ENCODE peak calls at places on chromosomes 12 and 14, in seven cellular contexts. H, T, C, F, W, Q and L are unnamed samples.

GRCh38 chr12:22100952-22101748 is 55.1 kb downstream of the CMAS start:
- DNase-seq in H (peak), T (no peak), C (peak), F (peak), W (peak), Q (peak), L (no peak)

GRCh38 chr14:104574536-104574935 is 5.0 kb upstream of the C14orf180 start:
- DNase-seq in H (no peak), T (no peak), C (no peak), F (no peak), W (no peak), Q (no peak), L (no peak)

GRCh38 chr12:1914116-1914911 is 4.1 kb downstream of the CACNA2D4 start:
- DNase-seq in H (no peak), T (peak), C (no peak), F (peak), W (no peak), Q (no peak), L (no peak)

GRCh38 chr12:97989366-97989940 is 525.9 kb upstream of the TMPO start:
- DNase-seq in H (no peak), T (no peak), C (no peak), F (no peak), W (no peak), Q (no peak), L (no peak)

GRCh38 chr12:11875414-11875935 is 195.3 kb upstream of the BCL2L14 start:
- DNase-seq in H (no peak), T (no peak), C (no peak), F (peak), W (peak), Q (peak), L (no peak)

GRCh38 chr12:45988259-45988658 is 2.1 kb downstream of the SCAF11 start:
- DNase-seq in H (no peak), T (no peak), C (no peak), F (no peak), W (no peak), Q (peak), L (no peak)

GRCh38 chr12:112087055-112087850 is 21.3 kb downstream of the NAA25 start:
- DNase-seq in H (no peak), T (no peak), C (no peak), F (no peak), W (no peak), Q (no peak), L (no peak)

GRCh38 chr12:118094039-118094438 is 9.8 kb downstream of the VSIG10 start:
- DNase-seq in H (no peak), T (no peak), C (no peak), F (no peak), W (no peak), Q (no peak), L (no peak)

GRCh38 chr14:94796278-94796677 is 26.4 kb upstream of the GSC start:
- DNase-seq in H (no peak), T (no peak), C (no peak), F (no peak), W (no peak), Q (no peak), L (no peak)

GRCh38 chr12:68759852-68760251 is 13.9 kb downstream of the SLC35E3 start:
- DNase-seq in H (no peak), T (no peak), C (no peak), F (no peak), W (no peak), Q (no peak), L (no peak)

GRCh38 chr14:73059326-73059725 is 992 bp downstream of the RBM25 start:
- DNase-seq in H (no peak), T (no peak), C (no peak), F (peak), W (peak), Q (peak), L (no peak)

GRCh38 chr12:94134226-94134795 is 14.1 kb upstream of the PLXNC1 start:
- DNase-seq in H (peak), T (no peak), C (peak), F (peak), W (peak), Q (peak), L (no peak)

GRCh38 chr14:45198551-45198950 is 54.5 kb downstream of the MIS18BP1 start:
- DNase-seq in H (no peak), T (no peak), C (no peak), F (no peak), W (no peak), Q (peak), L (no peak)

GRCh38 chr12:132625731-132626430 is 7.3 kb downstream of the P2RX2 start:
- DNase-seq in H (no peak), T (no peak), C (no peak), F (no peak), W (no peak), Q (no peak), L (no peak)

GRCh38 chr12:27595231-27595642 is 71.2 kb downstream of the PPFIBP1 start:
- DNase-seq in H (peak), T (no peak), C (peak), F (no peak), W (no peak), Q (peak), L (no peak)

GRCh38 chr12:45675534-45675933 is 54.0 kb upstream of the ARID2 start:
- DNase-seq in H (no peak), T (no peak), C (no peak), F (no peak), W (no peak), Q (no peak), L (no peak)

GRCh38 chr12:32896438-32897275 is at the start of gene PKP2:
- DNase-seq in H (no peak), T (peak), C (peak), F (peak), W (no peak), Q (no peak), L (peak)

GRCh38 chr12:109518820-109519665 is 41.6 kb downstream of the UBE3B start:
- DNase-seq in H (peak), T (peak), C (peak), F (peak), W (peak), Q (peak), L (no peak)

GRCh38 chr12:84033162-84033561 is 879.4 kb downstream of the SLC6A15 start:
- DNase-seq in H (no peak), T (no peak), C (no peak), F (no peak), W (no peak), Q (no peak), L (no peak)

GRCh38 chr14:24806061-24806678 is 172.2 kb upstream of the GZMB start:
- DNase-seq in H (peak), T (peak), C (peak), F (peak), W (peak), Q (peak), L (no peak)

GRCh38 chr14:36723551-36723950 is 61.9 kb downstream of the PAX9 start:
- DNase-seq in H (no peak), T (no peak), C (no peak), F (no peak), W (no peak), Q (no peak), L (no peak)

GRCh38 chr14:90788031-90788430 is 28.2 kb downstream of the TTC7B start:
- DNase-seq in H (no peak), T (no peak), C (no peak), F (no peak), W (no peak), Q (no peak), L (no peak)

GRCh38 chr12:18998343-18999270 is 130.9 kb upstream of the PLEKHA5 start:
- DNase-seq in H (peak), T (no peak), C (no peak), F (no peak), W (no peak), Q (peak), L (no peak)

GRCh38 chr14:61253064-61253753 is 27.9 kb downstream of the TMEM30B start:
- DNase-seq in H (no peak), T (no peak), C (no peak), F (no peak), W (no peak), Q (no peak), L (no peak)

GRCh38 chr14:102496955-102497744 is 12.4 kb downstream of the ANKRD9 start:
- DNase-seq in H (no peak), T (no peak), C (no peak), F (no peak), W (no peak), Q (no peak), L (no peak)

GRCh38 chr14:77071938-77072388 is 26.1 kb upstream of the CIPC start:
- DNase-seq in H (no peak), T (no peak), C (no peak), F (no peak), W (no peak), Q (no peak), L (no peak)

GRCh38 chr14:72443991-72444431 is 449.9 kb downstream of the DPF3 start:
- DNase-seq in H (no peak), T (no peak), C (no peak), F (peak), W (peak), Q (no peak), L (no peak)

GRCh38 chr12:53379389-53380103 is 430 bp upstream of the SP1 start:
- DNase-seq in H (peak), T (peak), C (peak), F (peak), W (peak), Q (peak), L (peak)

GRCh38 chr12:31037028-31037427 is 36.6 kb upstream of the DDX11 start:
- DNase-seq in H (no peak), T (no peak), C (no peak), F (no peak), W (no peak), Q (no peak), L (no peak)

GRCh38 chr12:97167598-97167997 is 260.5 kb downstream of the NEDD1 start:
- DNase-seq in H (no peak), T (no peak), C (no peak), F (no peak), W (no peak), Q (no peak), L (no peak)

GRCh38 chr12:54935235-54935951 is 49.2 kb downstream of the TESPA1 start:
- DNase-seq in H (peak), T (no peak), C (no peak), F (peak), W (peak), Q (peak), L (no peak)
- TF ChIP-seq CTCF in H (peak), T (no peak), C (no peak), F (peak), W (peak), Q (peak), L (no peak)

GRCh38 chr12:131348226-131349010 is 362.5 kb upstream of the SFSWAP start:
- DNase-seq in H (no peak), T (no peak), C (no peak), F (no peak), W (no peak), Q (no peak), L (no peak)

GRCh38 chr12:131345521-131346436 is 365.1 kb upstream of the SFSWAP start:
- DNase-seq in H (no peak), T (no peak), C (no peak), F (no peak), W (no peak), Q (no peak), L (no peak)

GRCh38 chr12:131347732-131348131 is 363.2 kb upstream of the SFSWAP start:
- DNase-seq in H (no peak), T (no peak), C (no peak), F (no peak), W (no peak), Q (no peak), L (no peak)

GRCh38 chr12:131347345-131347714 is 363.6 kb upstream of the SFSWAP start:
- DNase-seq in H (no peak), T (no peak), C (no peak), F (no peak), W (no peak), Q (no peak), L (no peak)

DNA sequence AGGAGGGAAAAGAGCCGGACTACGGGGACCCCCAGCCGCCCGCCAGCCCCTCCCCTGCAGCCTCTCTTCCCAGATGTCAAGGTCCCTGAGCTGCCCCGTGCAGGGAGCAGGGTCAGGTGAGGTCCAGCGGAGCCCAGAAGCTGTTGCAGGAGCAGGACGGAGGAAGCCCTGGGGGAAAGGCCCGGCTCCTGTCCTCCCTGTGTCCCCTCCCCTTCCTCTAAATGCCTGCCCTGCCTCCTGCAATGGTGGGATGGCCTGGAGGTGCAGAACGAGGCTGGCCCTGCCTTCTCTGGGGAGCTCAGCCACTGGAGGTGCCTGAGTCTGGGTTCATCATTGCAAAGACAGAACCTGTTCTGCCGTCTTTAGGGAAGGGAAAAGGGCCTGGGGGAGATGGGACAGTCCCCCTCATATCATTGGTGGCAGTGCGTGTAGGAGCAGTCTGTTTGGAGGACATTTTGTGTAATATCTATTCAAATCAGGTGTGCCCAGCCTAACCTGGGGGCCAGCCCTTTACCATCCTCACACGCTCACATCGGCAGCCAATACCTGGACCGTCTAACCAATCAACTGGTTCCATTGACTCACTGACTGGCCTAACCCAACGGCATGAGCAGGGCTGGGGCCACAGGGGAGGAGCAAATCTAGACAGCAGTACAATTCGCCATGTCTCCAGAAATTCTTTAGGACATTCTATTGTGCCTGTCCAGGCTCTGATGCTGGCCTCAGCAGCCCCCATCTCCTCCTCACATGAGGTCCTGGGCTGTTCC is 364.1 kb upstream of the SFSWAP start:
- DNase-seq in H (no peak), T (no peak), C (no peak), F (no peak), W (no peak), Q (no peak), L (no peak)
- TF ChIP-seq CTCF in H (no peak), T (no peak), C (no peak), F (no peak), W (no peak), Q (no peak), L (no peak)

GRCh38 chr12:14982986-14983385 is 10.1 kb downstream of the PDE6H start:
- DNase-seq in H (no peak), T (no peak), C (no peak), F (peak), W (no peak), Q (no peak), L (no peak)

GRCh38 chr12:14981049-14981448 is 8.2 kb downstream of the PDE6H start:
- DNase-seq in H (no peak), T (no peak), C (no peak), F (no peak), W (no peak), Q (no peak), L (no peak)

GRCh38 chr12:14982562-14982961 is 9.7 kb downstream of the PDE6H start:
- DNase-seq in H (no peak), T (no peak), C (no peak), F (no peak), W (no peak), Q (peak), L (no peak)

GRCh38 chr12:14986449-14986848 is 13.6 kb downstream of the PDE6H start:
- DNase-seq in H (no peak), T (no peak), C (no peak), F (no peak), W (no peak), Q (no peak), L (no peak)

GRCh38 chr12:14984036-14984435 is 11.2 kb downstream of the PDE6H start:
- DNase-seq in H (no peak), T (no peak), C (no peak), F (no peak), W (no peak), Q (no peak), L (no peak)
- TF ChIP-seq CTCF in H (no peak), T (no peak), C (no peak), F (no peak), W (no peak), Q (no peak), L (no peak)

GRCh38 chr14:30657606-30658163 is 35.6 kb downstream of the SCFD1 start:
- DNase-seq in H (no peak), T (no peak), C (no peak), F (no peak), W (no peak), Q (peak), L (no peak)
- TF ChIP-seq CTCF in H (peak), T (peak), C (peak), F (no peak), W (no peak), Q (peak), L (no peak)